ENCODE peak calls at places on chromosomes 5 and 9, in ten cellular contexts. Z is GM23248, K is fibroblast of pulmonary artery, T is ovary, P is GM06990, I is fibroblast of mammary gland, N is OCI-LY7, V is cardiac fibroblast, C is spleen, M is uterus. E is an unnamed sample.

GRCh38 chr5:40386293-40386692 is 293.4 kb upstream of the PTGER4 start:
- DNase-seq in V (no peak), C (no peak), P (peak), I (no peak), T (no peak), Z (no peak), N (peak), M (no peak), K (no peak), E (no peak)

GRCh38 chr5:163838738-163839137 is 333.3 kb downstream of the MAT2B start:
- DNase-seq in I (peak), V (no peak), T (no peak), M (no peak), N (no peak), Z (no peak), P (no peak), K (no peak), C (no peak), E (no peak)

GRCh38 chr5:154368041-154368800 is 77.6 kb upstream of the SAP30L start:
- DNase-seq in N (no peak), Z (peak), C (no peak), I (peak), V (peak), K (peak), T (peak), P (no peak), M (peak), E (no peak)

GRCh38 chr9:109880276-109881169 is 100.5 kb downstream of the PALM2AKAP2 start:
- DNase-seq in P (peak), C (no peak), K (peak), V (peak), Z (peak), T (no peak), I (peak), N (peak), M (no peak), E (no peak)

GRCh38 chr9:86072393-86073016 is 26.9 kb downstream of the GOLM1 start:
- DNase-seq in M (no peak), N (no peak), K (no peak), T (no peak), C (no peak), Z (peak), I (peak), P (no peak), V (peak), E (no peak)

GRCh38 chr9:34554211-34555001 is 31.6 kb upstream of the ENHO start:
- DNase-seq in T (no peak), K (no peak), I (no peak), V (no peak), Z (peak), M (no peak), C (peak), P (no peak), N (no peak), E (no peak)

GRCh38 chr9:96719538-96720315 is 58.2 kb downstream of the ZNF510 start:
- DNase-seq in N (no peak), V (no peak), C (no peak), M (no peak), T (no peak), P (peak), K (no peak), I (no peak), Z (no peak), E (no peak)

GRCh38 chr5:172051643-172052362 is 45.4 kb upstream of the FBXW11 start:
- DNase-seq in M (no peak), C (no peak), V (peak), T (no peak), N (no peak), P (no peak), I (peak), Z (peak), K (no peak), E (no peak)

GRCh38 chr9:29044959-29045358 is 1471.7 kb upstream of the C9orf72 start:
- DNase-seq in K (peak), P (no peak), V (peak), C (no peak), I (peak), M (no peak), T (no peak), N (no peak), Z (no peak), E (no peak)

GRCh38 chr5:150075806-150076205 is 10.5 kb downstream of the CSF1R start:
- DNase-seq in V (no peak), M (no peak), N (peak), C (peak), I (no peak), K (no peak), Z (no peak), T (no peak), P (no peak), E (no peak)

GRCh38 chr5:142825378-142826089 is 55.4 kb downstream of the ARHGAP26 start:
- DNase-seq in K (no peak), T (no peak), I (no peak), Z (no peak), M (no peak), C (no peak), P (no peak), N (no peak), V (no peak), E (no peak)

GRCh38 chr5:140381351-140381750 is 20.3 kb upstream of the ANKHD1 start:
- DNase-seq in V (no peak), M (no peak), T (no peak), P (no peak), N (no peak), Z (no peak), I (no peak), C (no peak), K (no peak), E (no peak)

GRCh38 chr5:59660737-59661136 is 232.8 kb downstream of the PDE4D start:
- DNase-seq in I (peak), N (peak), M (no peak), C (no peak), T (no peak), V (peak), K (peak), Z (peak), P (peak), E (no peak)

GRCh38 chr9:115531410-115532130 is 413.6 kb upstream of the TNC start:
- DNase-seq in I (peak), Z (peak), M (no peak), V (peak), K (peak), N (no peak), P (no peak), C (no peak), T (no peak), E (no peak)

GRCh38 chr5:143051244-143052058 is 281.3 kb downstream of the ARHGAP26 start:
- DNase-seq in K (peak), Z (peak), P (no peak), V (peak), N (no peak), I (peak), M (peak), C (no peak), T (peak), E (no peak)

GRCh38 chr9:15389636-15390035 is 33.0 kb upstream of the SNAPC3 start:
- DNase-seq in K (no peak), T (no peak), C (no peak), M (no peak), V (no peak), N (no peak), Z (no peak), I (no peak), P (no peak), E (no peak)

DNA sequence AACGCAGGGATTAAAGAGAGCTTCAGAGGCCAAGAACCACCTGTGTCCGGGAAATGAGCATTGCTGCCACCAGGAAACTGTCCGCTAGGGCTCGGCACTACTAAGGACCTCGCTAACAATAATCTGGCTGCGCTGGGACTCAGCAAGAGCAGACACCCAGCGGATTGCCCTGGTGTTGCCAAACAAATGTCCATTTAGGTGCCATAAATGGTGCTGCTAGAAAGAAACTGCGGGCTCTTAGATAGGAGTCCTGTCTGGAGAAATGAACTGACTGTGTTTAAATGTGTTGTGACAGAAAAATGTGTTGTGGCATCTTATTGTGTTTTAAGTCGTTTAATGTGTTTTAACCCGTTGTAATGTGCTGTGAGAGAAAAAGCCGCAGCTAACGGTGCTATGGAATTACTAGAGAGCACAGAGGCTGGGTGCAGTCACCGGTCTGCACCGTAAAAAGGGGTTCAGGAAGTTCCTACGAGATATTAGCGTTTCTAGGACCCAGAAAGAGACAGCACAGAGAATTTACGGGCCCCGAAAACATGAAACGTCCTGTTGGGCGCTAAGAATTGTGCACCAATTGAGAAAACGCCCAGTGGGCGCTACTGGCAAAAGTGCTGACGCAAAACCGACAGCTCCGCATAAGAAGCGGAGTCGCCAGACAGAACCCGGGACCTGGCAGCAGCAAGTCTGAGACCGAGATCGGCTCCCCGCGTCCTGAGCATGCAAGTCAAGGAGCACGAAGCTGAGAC is 90.6 kb downstream of the ANXA2R start:
- DNase-seq in M (peak), I (peak), T (no peak), C (peak), K (peak), P (peak), N (peak), V (peak), Z (peak), E (peak)
- H3K4me3 ChIP-seq in M (no peak), I (no peak), T (no peak), C (peak), K (peak), P (peak), N (peak), V (peak), Z (peak), E (peak)

DNA sequence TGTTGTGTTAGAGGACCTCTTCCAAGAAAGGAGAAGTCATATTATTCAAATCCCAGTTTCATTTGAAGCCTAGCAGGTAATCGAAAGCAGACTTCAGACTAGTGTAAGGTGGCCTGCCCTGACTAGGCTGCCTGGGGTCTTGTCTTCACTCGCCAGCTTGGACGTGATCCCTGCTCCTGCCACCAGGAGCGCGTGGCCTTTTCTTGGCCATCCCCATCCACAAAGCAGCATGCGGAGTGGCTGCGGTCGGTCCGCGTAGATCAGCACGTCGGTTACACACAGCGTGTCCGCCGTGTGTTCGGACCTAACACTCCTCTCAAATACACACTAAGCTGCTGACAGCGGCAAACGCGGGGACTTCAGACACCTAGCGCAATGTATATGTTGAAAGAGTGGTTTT is 37.3 kb downstream of the CFAP77 start:
- DNase-seq in K (no peak), I (no peak), C (no peak), V (no peak), M (no peak), Z (peak), N (no peak), P (no peak), T (no peak), E (no peak)
- H3K4me3 ChIP-seq in K (no peak), I (no peak), C (no peak), V (no peak), M (no peak), Z (no peak), N (no peak), P (no peak), T (no peak), E (no peak)

GRCh38 chr9:127578952-127579853 is 32.9 kb upstream of the STXBP1 start:
- DNase-seq in T (peak), Z (peak), C (peak), I (peak), K (peak), M (peak), N (no peak), V (peak), P (peak), E (peak)
- H3K4me3 ChIP-seq in T (no peak), Z (peak), C (peak), I (peak), K (peak), M (no peak), N (no peak), V (peak), P (no peak), E (peak)

GRCh38 chr9:137095664-137096517 is 9.1 kb downstream of the MAN1B1 start:
- DNase-seq in K (no peak), I (no peak), P (peak), M (no peak), C (peak), V (no peak), T (no peak), Z (no peak), N (peak), E (no peak)
- H3K4me3 ChIP-seq in K (no peak), I (no peak), P (peak), M (no peak), C (peak), V (no peak), T (no peak), Z (no peak), N (no peak), E (peak)

GRCh38 chr5:25345240-25345771 is 700.5 kb upstream of the CDH10 start:
- DNase-seq in T (no peak), C (no peak), I (no peak), M (no peak), Z (no peak), N (no peak), P (no peak), V (no peak), K (no peak), E (no peak)
- H3K4me3 ChIP-seq in T (no peak), C (no peak), I (no peak), M (no peak), Z (no peak), N (no peak), P (no peak), V (no peak), K (no peak), E (no peak)